ENCODE peak calls at places on chromosomes 7 and 10, in six cellular contexts. T is stimulated activated CD4-positive, alpha-beta T cell treated with anti-CD3 and anti-CD28 coated beads, Interleukin-4, amount 100 ng/mL, for 24 hours; U is activated T-helper 1 cell treated with anti-CD3 and anti-CD28 coated beads, Interleukin-12 subunit alpha, Interleukin-12 subunit beta, Interleukin-2, Interleukin-4 antibody, amounts not matched to agents 30 ng/mL and 10 ng/mL and 1 ng/mL, durations not matched to agents 14 hours and 24 hours and 36 hours; E is Daoy; Z is activated effector memory CD4-positive, alpha-beta T cell treated with Interleukin-2 at 50 U/mL for 16 hours; C is SHP77. O is an unnamed sample.
A peak's percentile ranks its signal among the peaks of the same experiment; 100 is the strongest.

GRCh38 chr10:118712930-118713634 is 41.7 kb downstream of the CACUL1 start:
- DNase-seq in T (no peak), U (no peak), E (no peak), Z (no peak), C (no peak), O (no peak)

GRCh38 chr7:139095194-139095659 is 14.3 kb downstream of the ZC3HAV1 start:
- DNase-seq in T (peak; percentile 71), U (peak; percentile 86), E (no peak), Z (peak; percentile 78), C (no peak), O (no peak)

GRCh38 chr7:90723866-90724265 is 127.7 kb downstream of the CDK14 start:
- DNase-seq in T (no peak), U (no peak), E (no peak), Z (no peak), C (no peak), O (no peak)

GRCh38 chr7:142964502-142965246 is 2.5 kb upstream of the KEL start:
- DNase-seq in T (no peak), U (no peak), E (peak; percentile 65), Z (no peak), C (no peak), O (no peak)

GRCh38 chr10:77592946-77593636 is 44.5 kb downstream of the KCNMA1 start:
- DNase-seq in T (no peak), U (no peak), E (peak; percentile 93), Z (no peak), C (no peak), O (peak; percentile 63)

GRCh38 chr7:139737221-139738100 is 40.3 kb downstream of the HIPK2 start:
- DNase-seq in T (no peak), U (peak; percentile 4), E (peak; percentile 54), Z (no peak), C (no peak), O (no peak)

GRCh38 chr10:92240289-92241157 is 50.4 kb downstream of the CPEB3 start:
- DNase-seq in T (peak; percentile 32), U (peak; percentile 28), E (peak; percentile 49), Z (peak; percentile 21), C (peak; percentile 42), O (no peak)

GRCh38 chr10:33304553-33304952 is 29.9 kb downstream of the NRP1 start:
- DNase-seq in T (no peak), U (no peak), E (no peak), Z (no peak), C (no peak), O (no peak)

GRCh38 chr10:103238506-103239252 is 7.0 kb upstream of the RPEL1 start:
- DNase-seq in T (no peak), U (no peak), E (peak; percentile 27), Z (no peak), C (no peak), O (peak; percentile 84)

GRCh38 chr7:158257516-158258410 is 329.9 kb downstream of the PTPRN2 start:
- DNase-seq in T (no peak), U (no peak), E (no peak), Z (no peak), C (no peak), O (no peak)

GRCh38 chr10:30027057-30028005 is 32.1 kb downstream of the JCAD start:
- DNase-seq in T (peak; percentile 80), U (peak; percentile 93), E (no peak), Z (peak; percentile 85), C (peak; percentile 43), O (peak; percentile 12)

GRCh38 chr7:120852700-120853099 is 5.2 kb downstream of the TSPAN12 start:
- DNase-seq in T (no peak), U (no peak), E (no peak), Z (no peak), C (no peak), O (no peak)

GRCh38 chr10:95208702-95209391 is 14.8 kb downstream of the ACSM6 start:
- DNase-seq in T (no peak), U (no peak), E (no peak), Z (no peak), C (no peak), O (peak; percentile 8)

GRCh38 chr10:44298713-44299112 is 86.2 kb downstream of the CXCL12 start:
- DNase-seq in T (no peak), U (no peak), E (no peak), Z (no peak), C (no peak), O (no peak)

GRCh38 chr7:101127460-101128039 is 646 bp downstream of the SERPINE1 start:
- DNase-seq in T (no peak), U (no peak), E (no peak), Z (no peak), C (no peak), O (no peak)

GRCh38 chr7:116582164-116582732 is 57.4 kb downstream of the CAV1 start:
- DNase-seq in T (no peak), U (no peak), E (peak; percentile 78), Z (no peak), C (no peak), O (no peak)

GRCh38 chr10:93711891-93712290 is 9.5 kb upstream of the FRA10AC1 start:
- DNase-seq in T (no peak), U (no peak), E (peak; percentile 47), Z (no peak), C (no peak), O (no peak)

GRCh38 chr7:70694357-70694908 is 437.5 kb upstream of the GALNT17 start:
- DNase-seq in T (no peak), U (no peak), E (peak; percentile 79), Z (no peak), C (no peak), O (no peak)

GRCh38 chr7:112701456-112701855 is 88.7 kb downstream of the TMEM168 start:
- DNase-seq in T (no peak), U (no peak), E (no peak), Z (no peak), C (no peak), O (no peak)

GRCh38 chr10:102452672-102453340 is 1.5 kb upstream of the C10orf95 start:
- DNase-seq in T (peak; percentile 75), U (peak; percentile 55), E (peak; percentile 86), Z (peak; percentile 17), C (peak; percentile 40), O (peak; percentile 69)

GRCh38 chr10:57657164-57657765 is 610.4 kb downstream of the IPMK start:
- DNase-seq in T (peak; percentile 4), U (peak; percentile 1), E (peak; percentile 1), Z (no peak), C (peak; percentile 6), O (peak; percentile 13)

GRCh38 chr7:7867835-7868234 is 100.8 kb upstream of the GLCCI1 start:
- DNase-seq in T (no peak), U (no peak), E (no peak), Z (no peak), C (no peak), O (no peak)

GRCh38 chr7:37925620-37926019 is 5.2 kb downstream of the EPDR1 start:
- DNase-seq in T (no peak), U (no peak), E (no peak), Z (no peak), C (no peak), O (no peak)

GRCh38 chr7:786472-787255 is 45.6 kb upstream of the SUN1 start:
- DNase-seq in T (peak; percentile 76), U (peak; percentile 28), E (peak; percentile 62), Z (peak; percentile 50), C (peak; percentile 26), O (peak; percentile 18)

GRCh38 chr7:101238226-101239182 is 902 bp upstream of the CLDN15 start:
- DNase-seq in T (no peak), U (no peak), E (no peak), Z (no peak), C (no peak), O (no peak)

O was measured in HCT116.